ENCODE peak calls at places on chromosomes 12 and 14, in five cellular contexts. M, X, K, E and B are unnamed samples.

GRCh38 chr12:6212086-6212485 is 11.9 kb downstream of the CD9 start:
- DNase-seq in X (no peak), E (no peak), K (no peak), M (no peak), B (no peak)

GRCh38 chr12:124740691-124741137 is 123.0 kb downstream of the SCARB1 start:
- DNase-seq in M (peak; percentile 55), X (peak; percentile 39), K (no peak), E (peak; percentile 71), B (peak; percentile 66)

GRCh38 chr12:2215709-2216560 is 163.1 kb downstream of the CACNA1C start:
- DNase-seq in X (no peak), E (no peak), M (no peak), K (no peak), B (peak; percentile 57)

GRCh38 chr14:56244138-56244789 is 126.1 kb downstream of the PELI2 start:
- DNase-seq in M (peak; percentile 45), X (no peak), K (no peak), E (no peak), B (peak; percentile 94)

GRCh38 chr12:93425736-93426363 is 15.9 kb downstream of the UBE2N start:
- DNase-seq in E (no peak), M (no peak), X (no peak), K (no peak), B (no peak)

GRCh38 chr12:127054531-127054930 is 1212.4 kb upstream of the TMEM132C start:
- DNase-seq in X (no peak), K (no peak), E (no peak), M (no peak), B (no peak)

GRCh38 chr14:98956616-98957015 is 315.4 kb downstream of the BCL11B start:
- DNase-seq in K (no peak), E (no peak), X (no peak), M (no peak), B (no peak)

GRCh38 chr12:50282581-50283229 is 615 bp downstream of the LIMA1 start:
- DNase-seq in X (peak; percentile 35), M (no peak), E (no peak), K (no peak), B (peak; percentile 77)

GRCh38 chr12:87930033-87930432 is 99.2 kb downstream of the C12orf50 start:
- DNase-seq in X (no peak), M (no peak), K (no peak), E (no peak), B (peak; percentile 92)

GRCh38 chr12:54026640-54027441 is 1.4 kb upstream of the HOXC6 start:
- DNase-seq in M (no peak), E (no peak), K (no peak), X (no peak), B (no peak)

GRCh38 chr12:15887043-15887817 is 5.0 kb downstream of the STRAP start:
- DNase-seq in K (no peak), E (no peak), X (no peak), M (no peak), B (no peak)

GRCh38 chr12:109027767-109028166 is 6.9 kb upstream of the SVOP start:
- DNase-seq in X (no peak), M (no peak), K (no peak), E (no peak), B (peak; percentile 64)

GRCh38 chr12:53809005-53809404 is 57.2 kb upstream of the CISTR start:
- DNase-seq in E (no peak), X (peak; percentile 48), K (no peak), M (no peak), B (no peak)

GRCh38 chr14:100774164-100774537 is 47.5 kb downstream of the DLK1 start:
- DNase-seq in K (no peak), X (no peak), E (no peak), M (no peak), B (no peak)

GRCh38 chr12:953776-954175 is 4.3 kb upstream of the RAD52 start:
- DNase-seq in M (no peak), E (no peak), X (peak; percentile 18), K (no peak), B (peak; percentile 68)

GRCh38 chr14:90654831-90655276 is 161.4 kb downstream of the TTC7B start:
- DNase-seq in K (no peak), E (peak; percentile 13), M (no peak), X (no peak), B (peak; percentile 74)

GRCh38 chr12:32051511-32052299 is 54.9 kb upstream of the BICD1 start:
- DNase-seq in X (peak; percentile 77), M (peak; percentile 86), E (no peak), K (no peak), B (peak; percentile 96)

GRCh38 chr12:18951219-18951618 is 178.3 kb upstream of the PLEKHA5 start:
- DNase-seq in K (no peak), E (no peak), X (no peak), M (no peak), B (no peak)

GRCh38 chr12:8572507-8572906 is 31.8 kb upstream of the CLEC4E start:
- DNase-seq in K (no peak), M (no peak), E (no peak), X (no peak), B (no peak)

GRCh38 chr12:109169262-109169661 is 52.9 kb downstream of the ACACB start:
- DNase-seq in X (no peak), E (no peak), M (no peak), K (no peak), B (no peak)

GRCh38 chr12:27861428-27862167 is 81.6 kb upstream of the MANSC4 start:
- DNase-seq in M (no peak), E (no peak), K (no peak), X (no peak), B (peak; percentile 59)

GRCh38 chr14:76775695-76776305 is 14.5 kb downstream of the VASH1 start:
- DNase-seq in K (no peak), E (no peak), M (no peak), X (no peak), B (no peak)

GRCh38 chr12:127809236-127809635 is 457.7 kb upstream of the TMEM132C start:
- DNase-seq in K (no peak), X (no peak), E (no peak), M (peak; percentile 23), B (no peak)

GRCh38 chr14:103361868-103362267 is 23.3 kb upstream of the MARK3 start:
- DNase-seq in E (peak; percentile 80), M (peak; percentile 83), X (peak; percentile 33), K (no peak), B (peak; percentile 99)

GRCh38 chr14:71250791-71251190 is 343.5 kb downstream of the PCNX1 start:
- DNase-seq in X (no peak), M (no peak), E (no peak), K (no peak), B (no peak)

GRCh38 chr14:23708343-23708742 is 72.2 kb downstream of the DHRS2 start:
- DNase-seq in X (peak; percentile 2), E (no peak), M (no peak), K (no peak), B (no peak)

GRCh38 chr14:38208825-38209562 is 1.3 kb downstream of the SSTR1 start:
- DNase-seq in X (no peak), K (no peak), E (peak; percentile 33), M (no peak), B (peak; percentile 74)

GRCh38 chr14:99862111-99862510 is 68.9 kb downstream of the EML1 start:
- DNase-seq in X (no peak), M (no peak), K (no peak), E (no peak), B (peak; percentile 77)

GRCh38 chr14:21923820-21924219 is 250.2 kb upstream of the OR4E1 start:
- DNase-seq in K (no peak), X (no peak), M (no peak), E (no peak), B (no peak)

GRCh38 chr12:89571481-89572190 is 45.8 kb upstream of the POC1B start:
- DNase-seq in K (no peak), E (no peak), M (no peak), X (no peak), B (peak; percentile 52)

GRCh38 chr12:89567691-89568239 is 41.9 kb upstream of the POC1B start:
- DNase-seq in X (no peak), E (no peak), K (no peak), M (no peak), B (no peak)

GRCh38 chr12:89565002-89565401 is 39.2 kb upstream of the POC1B start:
- DNase-seq in E (no peak), K (no peak), X (no peak), M (no peak), B (no peak)

GRCh38 chr12:89568484-89568883 is 42.6 kb upstream of the POC1B start:
- DNase-seq in M (no peak), K (no peak), X (no peak), E (no peak), B (no peak)

DNA sequence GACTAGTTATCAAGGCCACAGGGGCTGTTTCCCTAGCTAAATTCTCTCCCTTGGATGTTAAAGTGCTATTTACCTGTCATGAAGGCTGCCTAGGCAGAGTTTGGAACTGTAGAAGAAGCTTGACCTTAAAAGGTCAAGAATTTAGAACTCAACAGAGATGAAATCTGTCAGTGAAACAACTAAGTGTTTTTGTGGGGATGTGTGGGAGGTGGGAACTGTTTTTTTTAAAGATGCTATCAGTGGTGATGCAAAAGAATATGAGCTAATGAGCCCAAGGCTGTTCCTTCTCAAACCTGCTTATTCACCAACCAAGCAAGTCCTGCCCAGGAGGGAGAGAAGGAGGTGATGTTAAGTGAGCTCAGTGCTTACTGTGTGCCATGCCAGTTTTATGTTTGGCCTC is 40.8 kb upstream of the POC1B start:
- DNase-seq in M (no peak), X (peak; percentile 35), E (no peak), K (no peak), B (peak; percentile 56)
- TF ChIP-seq MAFK in M (no peak), X (no peak), E (no peak), K (no peak), B (no peak)

DNA sequence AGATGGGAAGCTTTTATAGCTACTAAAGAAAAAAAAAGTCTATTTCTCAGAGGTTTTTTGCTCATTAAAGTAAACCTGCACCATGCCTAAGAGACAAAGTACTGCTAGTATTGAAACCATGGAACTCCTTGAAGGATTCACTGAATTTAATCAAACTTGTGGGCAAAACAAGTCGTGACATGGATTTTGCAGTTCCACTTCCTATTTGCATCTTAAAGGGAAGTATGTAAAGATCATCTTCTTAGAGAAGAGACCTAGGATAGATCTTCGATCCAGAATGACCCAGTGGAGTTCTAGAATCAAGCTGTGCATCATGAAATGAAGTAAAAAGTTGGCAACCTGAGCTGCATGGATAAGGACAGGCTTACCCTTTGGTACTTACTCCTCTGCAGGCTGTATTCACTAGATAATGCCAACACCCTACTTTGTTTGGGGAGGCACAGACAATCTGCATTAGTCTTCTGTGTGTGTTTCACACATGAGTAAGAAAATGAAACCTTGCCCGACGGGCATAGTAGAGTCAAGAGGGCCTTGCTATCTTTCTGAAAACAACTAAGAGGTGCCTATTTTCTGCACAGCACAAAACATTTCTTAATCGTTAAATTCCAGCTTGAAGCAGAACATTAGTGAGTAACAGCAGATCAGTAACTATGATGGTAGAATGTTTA is 1.9 kb downstream of the GNG2 start:
- DNase-seq in X (no peak), M (no peak), K (no peak), E (no peak), B (peak; percentile 19)
- H3K4me2 ChIP-seq in X (no peak overlapping the region), M (no peak overlapping the region), K (no peak overlapping the region), E (no peak overlapping the region), B (peak overlapping the region; percentile 100)

DNA sequence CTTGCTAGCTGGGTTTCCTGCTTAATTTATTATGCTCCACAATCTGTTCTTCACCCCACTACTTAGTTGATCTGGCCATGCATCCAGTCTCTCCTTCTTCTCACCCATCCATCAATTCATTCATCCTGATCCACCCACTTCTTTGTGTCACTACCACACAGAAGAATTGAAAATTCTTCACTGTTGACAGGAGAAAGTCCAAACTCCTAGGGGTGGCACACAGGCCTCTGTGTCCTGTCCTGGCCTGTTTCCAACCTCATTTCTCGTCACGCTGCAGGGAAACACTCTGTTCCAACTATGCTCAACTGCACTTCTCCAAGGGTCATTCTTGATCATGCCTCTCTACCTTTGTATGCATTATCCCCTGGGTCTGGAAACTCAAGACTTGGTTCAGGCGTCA is 10.6 kb upstream of the KRT83 start:
- DNase-seq in X (no peak), M (no peak), K (no peak), E (no peak), B (no peak)
- TF ChIP-seq MAFK in X (no peak), M (no peak), K (no peak), E (no peak), B (no peak)

GRCh38 chr12:66679441-66680069 is 679 bp upstream of the GRIP1 start:
- DNase-seq in M (no peak), X (no peak), K (no peak), E (no peak), B (no peak)
- H3K4me2 ChIP-seq in M (no peak overlapping the region), X (no peak overlapping the region), K (no peak overlapping the region), E (no peak overlapping the region), B (no peak overlapping the region)